ENCODE peak calls at places on chromosomes 12 and 14, in five cellular contexts. D is adrenal gland; F is HCT116; C is CD8-positive, alpha-beta T cell; K is ovary. O is an unnamed sample.

GRCh38 chr14:93747102-93747501 is 41.2 kb downstream of the PRIMA1 start:
- DNase-seq in D (no peak), F (no peak), C (no peak), K (no peak), O (no peak)

GRCh38 chr14:99562848-99563748 is 40.9 kb downstream of the CCDC85C start:
- DNase-seq in D (peak; percentile 93), F (no peak), C (no peak), K (peak; percentile 82), O (peak; percentile 43)

GRCh38 chr14:75168586-75169335 is 7.7 kb downstream of the TMED10 start:
- DNase-seq in D (no peak), F (no peak), C (no peak), K (no peak), O (no peak)

GRCh38 chr12:71970031-71970430 is 31.4 kb downstream of the TPH2 start:
- DNase-seq in D (no peak), F (no peak), C (no peak), K (no peak), O (no peak)

GRCh38 chr14:35254736-35255135 is 37.4 kb upstream of the PSMA6 start:
- DNase-seq in D (no peak), F (no peak), C (no peak), K (no peak), O (no peak)

GRCh38 chr14:83463500-83464098 is 1929.9 kb upstream of the SEL1L start:
- DNase-seq in D (peak; percentile 37), F (no peak), C (no peak), K (no peak), O (no peak)

GRCh38 chr12:6090786-6091185 is 33.7 kb downstream of the VWF start:
- DNase-seq in D (no peak), F (no peak), C (no peak), K (no peak), O (no peak)

GRCh38 chr12:12979731-12980259 is 20.3 kb downstream of the HEBP1 start:
- DNase-seq in D (no peak), F (no peak), C (no peak), K (peak; percentile 37), O (no peak)

GRCh38 chr12:123268850-123269249 is 2.8 kb downstream of the CDK2AP1 start:
- DNase-seq in D (no peak), F (no peak), C (no peak), K (peak; percentile 39), O (no peak)

GRCh38 chr14:92039073-92039719 is 663 bp downstream of the TRIP11 start:
- DNase-seq in D (no peak), F (peak; percentile 49), C (no peak), K (no peak), O (peak; percentile 46)

GRCh38 chr14:76772300-76773187 is 11.3 kb downstream of the VASH1 start:
- DNase-seq in D (peak; percentile 54), F (no peak), C (no peak), K (peak; percentile 85), O (no peak)

GRCh38 chr14:29671034-29671433 is 256.6 kb downstream of the PRKD1 start:
- DNase-seq in D (no peak), F (no peak), C (no peak), K (no peak), O (no peak)

GRCh38 chr12:65330341-65330740 is 51.9 kb downstream of the MSRB3 start:
- DNase-seq in D (no peak), F (no peak), C (no peak), K (no peak), O (no peak)

GRCh38 chr14:103450423-103450822 is 65.2 kb downstream of the MARK3 start:
- DNase-seq in D (no peak), F (no peak), C (no peak), K (no peak), O (no peak)

GRCh38 chr12:101838628-101839323 is 8.0 kb upstream of the GNPTAB start:
- DNase-seq in D (no peak), F (no peak), C (no peak), K (no peak), O (no peak)

GRCh38 chr12:13571035-13571434 is 374.5 kb downstream of the EMP1 start:
- DNase-seq in D (no peak), F (peak; percentile 91), C (no peak), K (no peak), O (no peak)

GRCh38 chr12:100675432-100675831 is 101.9 kb downstream of the GAS2L3 start:
- DNase-seq in D (peak; percentile 65), F (no peak), C (no peak), K (no peak), O (no peak)

GRCh38 chr12:89181271-89181920 is 170.9 kb downstream of the DUSP6 start:
- DNase-seq in D (no peak), F (no peak), C (no peak), K (no peak), O (no peak)

GRCh38 chr14:101719045-101719645 is 42.4 kb upstream of the PPP2R5C start:
- DNase-seq in D (no peak), F (no peak), C (no peak), K (no peak), O (no peak)

GRCh38 chr14:61076531-61076930 is 95.5 kb downstream of the SLC38A6 start:
- DNase-seq in D (no peak), F (no peak), C (no peak), K (no peak), O (peak; percentile 40)

GRCh38 chr14:77037886-77038511 is 9.5 kb upstream of the IRF2BPL start:
- DNase-seq in D (peak; percentile 39), F (no peak), C (no peak), K (no peak), O (no peak)

GRCh38 chr14:77144412-77145115 is 3.0 kb upstream of the ZDHHC22 start:
- DNase-seq in D (no peak), F (no peak), C (no peak), K (no peak), O (no peak)

GRCh38 chr12:607541-608001 is 55.7 kb downstream of the NINJ2 start:
- DNase-seq in D (no peak), F (no peak), C (no peak), K (no peak), O (no peak)

GRCh38 chr14:77208266-77208978 is 26.8 kb downstream of the TMEM63C start:
- DNase-seq in D (peak; percentile 83), F (no peak), C (peak; percentile 4), K (peak; percentile 78), O (peak; percentile 32)

GRCh38 chr12:23504043-23504442 is 445.4 kb downstream of the SOX5 start:
- DNase-seq in D (no peak), F (no peak), C (no peak), K (no peak), O (no peak)

GRCh38 chr12:120110550-120111501 is 5.7 kb downstream of the RAB35 start:
- DNase-seq in D (peak; percentile 69), F (no peak), C (peak; percentile 14), K (no peak), O (peak; percentile 59)

GRCh38 chr12:88624911-88625310 is 44.6 kb upstream of the KITLG start:
- DNase-seq in D (no peak), F (no peak), C (no peak), K (no peak), O (no peak)

GRCh38 chr14:39426605-39427004 is 5.6 kb downstream of the FBXO33 start:
- DNase-seq in D (no peak), F (no peak), C (no peak), K (no peak), O (no peak)

GRCh38 chr12:56751712-56752598 is at the start of gene PRIM1:
- DNase-seq in D (peak; percentile 84), F (peak; percentile 67), C (peak; percentile 58), K (peak; percentile 84), O (peak; percentile 56)

GRCh38 chr14:75291331-75291730 is 12.7 kb downstream of the FOS start:
- DNase-seq in D (no peak), F (no peak), C (no peak), K (no peak), O (no peak)

GRCh38 chr12:22641353-22642053 is 16.5 kb downstream of the ETNK1 start:
- DNase-seq in D (no peak), F (no peak), C (no peak), K (no peak), O (no peak)

DNA sequence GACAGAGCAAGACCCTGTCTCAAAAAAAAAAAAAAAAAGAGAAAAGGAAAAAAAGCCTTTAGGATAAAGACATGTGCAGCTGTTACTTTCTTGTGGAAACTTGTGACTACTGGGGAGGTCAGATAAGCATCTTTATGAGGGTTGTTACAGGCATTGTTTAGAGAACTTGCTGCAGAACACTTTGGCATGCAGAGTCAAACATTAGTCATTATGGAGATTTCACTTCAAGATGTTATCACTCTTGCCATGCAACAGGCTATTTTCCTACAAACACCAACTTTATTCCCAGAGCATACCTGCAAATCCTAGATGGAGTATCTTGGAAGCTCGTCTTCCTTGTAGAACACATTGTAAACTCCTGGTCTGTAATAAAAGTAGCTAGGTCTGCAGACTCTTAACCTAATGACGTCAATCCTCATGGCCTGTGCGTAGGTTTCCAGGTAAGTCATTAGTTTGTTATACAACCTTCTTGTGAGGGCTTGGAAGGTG is 36.3 kb upstream of the WDR89 start:
- DNase-seq in D (no peak), F (no peak), C (no peak), K (no peak), O (no peak)
- H3K27ac ChIP-seq in D (no peak overlapping the region), F (no peak overlapping the region), C (no peak overlapping the region), K (no peak overlapping the region), O (no peak overlapping the region)

DNA sequence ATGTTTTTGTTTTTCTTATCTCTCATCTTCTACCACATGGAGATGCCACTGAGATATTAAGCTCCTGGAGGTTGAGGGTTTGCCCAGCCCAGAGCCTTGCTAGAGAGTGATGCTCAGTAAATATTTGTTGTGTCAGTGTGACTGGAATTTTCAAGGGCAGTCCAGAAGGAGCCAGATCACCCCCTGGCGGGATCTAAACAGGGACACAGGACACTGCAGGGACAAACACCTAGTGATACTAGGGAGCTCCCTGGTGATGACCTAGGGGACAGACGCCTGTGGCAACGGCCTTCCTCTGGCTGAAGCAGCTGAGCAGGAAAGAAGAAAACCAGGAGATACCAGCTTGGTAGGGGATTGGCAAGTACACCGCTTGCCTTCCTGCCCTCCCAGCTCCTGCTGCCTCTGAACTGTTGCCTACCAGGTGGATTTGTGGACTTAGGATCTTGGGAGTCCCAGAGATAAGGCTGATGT is 714.4 kb upstream of the TBX3 start:
- DNase-seq in D (peak; percentile 74), F (no peak), C (no peak), K (no peak), O (no peak)
- TF ChIP-seq CTCF in D (peak; percentile 72), F (peak; percentile 8), C (no peak), K (no peak), O (no peak)

DNA sequence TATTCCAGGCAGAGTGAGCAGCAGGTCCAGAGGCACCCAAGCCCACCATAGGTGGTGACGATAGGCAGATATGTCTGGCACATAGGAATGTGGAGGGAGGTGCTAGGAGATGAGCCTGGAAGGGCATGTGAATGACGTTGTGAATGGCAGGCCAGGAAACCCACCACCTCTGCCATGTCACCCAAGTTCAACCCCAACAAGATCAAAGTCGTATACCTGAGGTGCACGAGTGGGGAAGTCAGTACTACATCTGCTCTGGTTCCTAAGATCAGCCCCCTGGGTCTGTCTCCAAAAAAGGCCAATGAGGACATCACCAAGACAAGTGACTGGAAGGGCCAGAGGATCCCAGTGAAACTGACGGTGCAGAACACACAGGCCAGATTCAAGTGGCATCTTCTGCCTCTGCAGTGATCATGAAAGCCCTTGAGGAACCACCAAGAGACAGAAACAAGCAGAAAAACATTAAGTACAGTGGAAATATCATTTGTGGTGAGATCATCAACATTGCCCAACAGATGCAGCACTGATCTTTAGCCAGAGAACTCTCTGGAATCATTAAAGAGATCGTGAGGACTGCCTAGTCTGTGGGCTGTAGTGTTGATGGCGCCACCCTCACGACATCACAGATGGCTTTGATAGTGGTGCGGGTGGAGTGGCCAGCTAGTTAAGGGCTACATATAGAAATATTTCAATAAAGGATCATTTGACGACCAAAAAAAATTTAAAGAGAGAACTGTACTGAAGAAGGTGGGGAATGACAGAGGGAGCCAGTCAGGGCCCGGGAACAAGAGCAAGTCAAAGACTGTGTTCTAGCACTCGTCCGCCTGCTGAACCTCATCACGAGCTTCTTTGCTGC is 99.7 kb downstream of the ZFP36L1 start:
- DNase-seq in D (no peak), F (no peak), C (no peak), K (no peak), O (no peak)
- H3K4me1 ChIP-seq in D (peaks cover 4% of the 10 kb centered on the region), F (peaks cover 24% of the 10 kb centered on the region), C (no peaks in the 10 kb centered on the region), K (peaks cover 9% of the 10 kb centered on the region), O (no peaks in the 10 kb centered on the region)

GRCh38 chr14:21252149-21252548 is 17.1 kb downstream of the HNRNPC start:
- DNase-seq in D (no peak), F (no peak), C (no peak), K (no peak), O (no peak)
- H3K27ac ChIP-seq in D (no peak overlapping the region), F (no peak overlapping the region), C (no peak overlapping the region), K (no peak overlapping the region), O (no peak overlapping the region)

O was measured in gastrocnemius medialis.